ENCODE peak calls at places on chromosomes 3 and 15, in eight cellular contexts. One of them, this sample, is unnamed.

GRCh38 chr15:29090617-29091466 is 178.8 kb downstream of the NSMCE3 start:
- DNase-seq in upper lobe of right lung: no peak
- DNase-seq in uterus: no peak
- DNase-seq in transverse colon: no peak
- DNase-seq in PC-3: peak
- DNase-seq in RWPE1: peak
- DNase-seq in effector memory CD4-positive, alpha-beta T cell: no peak
- DNase-seq in cardiac muscle cell: peak
- DNase-seq in this sample: no peak

GRCh38 chr3:32238816-32239637 is 547 bp downstream of the CMTM8 start:
- DNase-seq in upper lobe of right lung: peak
- DNase-seq in uterus: no peak
- DNase-seq in transverse colon: peak
- DNase-seq in PC-3: peak
- DNase-seq in RWPE1: peak
- DNase-seq in effector memory CD4-positive, alpha-beta T cell: peak
- DNase-seq in cardiac muscle cell: peak
- DNase-seq in this sample: peak

GRCh38 chr3:169998668-169999131 is 32.1 kb downstream of the SEC62 start:
- DNase-seq in upper lobe of right lung: no peak
- DNase-seq in uterus: no peak
- DNase-seq in transverse colon: no peak
- DNase-seq in PC-3: peak
- DNase-seq in RWPE1: peak
- DNase-seq in effector memory CD4-positive, alpha-beta T cell: no peak
- DNase-seq in cardiac muscle cell: peak
- DNase-seq in this sample: no peak

GRCh38 chr3:53200501-53201189 is 39.6 kb downstream of the PRKCD start:
- DNase-seq in upper lobe of right lung: no peak
- DNase-seq in uterus: no peak
- DNase-seq in transverse colon: no peak
- DNase-seq in PC-3: no peak
- DNase-seq in RWPE1: no peak
- DNase-seq in effector memory CD4-positive, alpha-beta T cell: no peak
- DNase-seq in cardiac muscle cell: no peak
- DNase-seq in this sample: peak

GRCh38 chr15:91413142-91413541 is 313.1 kb downstream of the SV2B start:
- DNase-seq in upper lobe of right lung: no peak
- DNase-seq in uterus: no peak
- DNase-seq in transverse colon: no peak
- DNase-seq in PC-3: no peak
- DNase-seq in RWPE1: no peak
- DNase-seq in effector memory CD4-positive, alpha-beta T cell: no peak
- DNase-seq in cardiac muscle cell: no peak
- DNase-seq in this sample: no peak

GRCh38 chr15:71651750-71652186 is 158.6 kb upstream of the NR2E3 start:
- DNase-seq in upper lobe of right lung: no peak
- DNase-seq in uterus: no peak
- DNase-seq in transverse colon: peak
- DNase-seq in PC-3: peak
- DNase-seq in RWPE1: peak
- DNase-seq in effector memory CD4-positive, alpha-beta T cell: no peak
- DNase-seq in cardiac muscle cell: peak
- DNase-seq in this sample: no peak

GRCh38 chr3:157465741-157466140 is 29.1 kb downstream of the PTX3 start:
- DNase-seq in upper lobe of right lung: no peak
- DNase-seq in uterus: no peak
- DNase-seq in transverse colon: no peak
- DNase-seq in PC-3: no peak
- DNase-seq in RWPE1: no peak
- DNase-seq in effector memory CD4-positive, alpha-beta T cell: no peak
- DNase-seq in cardiac muscle cell: no peak
- DNase-seq in this sample: no peak

GRCh38 chr15:52098328-52098727 is 14.2 kb downstream of the BCL2L10 start:
- DNase-seq in upper lobe of right lung: no peak
- DNase-seq in uterus: no peak
- DNase-seq in transverse colon: no peak
- DNase-seq in PC-3: no peak
- DNase-seq in RWPE1: no peak
- DNase-seq in effector memory CD4-positive, alpha-beta T cell: no peak
- DNase-seq in cardiac muscle cell: peak
- DNase-seq in this sample: no peak

GRCh38 chr3:41572092-41572491 is 372.8 kb downstream of the CTNNB1 start:
- DNase-seq in upper lobe of right lung: no peak
- DNase-seq in uterus: no peak
- DNase-seq in transverse colon: no peak
- DNase-seq in PC-3: no peak
- DNase-seq in RWPE1: no peak
- DNase-seq in effector memory CD4-positive, alpha-beta T cell: no peak
- DNase-seq in cardiac muscle cell: no peak
- DNase-seq in this sample: no peak

GRCh38 chr3:38536686-38537085 is 40.5 kb downstream of the EXOG start:
- DNase-seq in upper lobe of right lung: no peak
- DNase-seq in uterus: no peak
- DNase-seq in transverse colon: no peak
- DNase-seq in PC-3: no peak
- DNase-seq in RWPE1: no peak
- DNase-seq in effector memory CD4-positive, alpha-beta T cell: no peak
- DNase-seq in cardiac muscle cell: no peak
- DNase-seq in this sample: no peak

GRCh38 chr3:189566550-189566949 is 64.6 kb upstream of the TP63 start:
- DNase-seq in upper lobe of right lung: no peak
- DNase-seq in uterus: no peak
- DNase-seq in transverse colon: no peak
- DNase-seq in PC-3: no peak
- DNase-seq in RWPE1: no peak
- DNase-seq in effector memory CD4-positive, alpha-beta T cell: no peak
- DNase-seq in cardiac muscle cell: no peak
- DNase-seq in this sample: no peak

GRCh38 chr15:49060710-49061483 is 14.7 kb upstream of the SECISBP2L start:
- DNase-seq in upper lobe of right lung: no peak
- DNase-seq in uterus: no peak
- DNase-seq in transverse colon: no peak
- DNase-seq in PC-3: no peak
- DNase-seq in RWPE1: no peak
- DNase-seq in effector memory CD4-positive, alpha-beta T cell: no peak
- DNase-seq in cardiac muscle cell: peak
- DNase-seq in this sample: no peak

GRCh38 chr3:16890605-16891333 is 6.0 kb downstream of the PLCL2 start:
- DNase-seq in upper lobe of right lung: no peak
- DNase-seq in uterus: no peak
- DNase-seq in transverse colon: no peak
- DNase-seq in PC-3: peak
- DNase-seq in RWPE1: no peak
- DNase-seq in effector memory CD4-positive, alpha-beta T cell: no peak
- DNase-seq in cardiac muscle cell: no peak
- DNase-seq in this sample: no peak

GRCh38 chr3:141021261-141021660 is 29.9 kb upstream of the SPSB4 start:
- DNase-seq in upper lobe of right lung: no peak
- DNase-seq in uterus: no peak
- DNase-seq in transverse colon: no peak
- DNase-seq in PC-3: no peak
- DNase-seq in RWPE1: no peak
- DNase-seq in effector memory CD4-positive, alpha-beta T cell: no peak
- DNase-seq in cardiac muscle cell: no peak
- DNase-seq in this sample: no peak

GRCh38 chr3:12060139-12060831 is 56.1 kb downstream of the SYN2 start:
- DNase-seq in upper lobe of right lung: no peak
- DNase-seq in uterus: no peak
- DNase-seq in transverse colon: no peak
- DNase-seq in PC-3: no peak
- DNase-seq in RWPE1: no peak
- DNase-seq in effector memory CD4-positive, alpha-beta T cell: no peak
- DNase-seq in cardiac muscle cell: no peak
- DNase-seq in this sample: no peak

GRCh38 chr3:46812237-46812791 is 50.9 kb downstream of the MYL3 start:
- DNase-seq in upper lobe of right lung: peak
- DNase-seq in uterus: peak
- DNase-seq in transverse colon: peak
- DNase-seq in PC-3: no peak
- DNase-seq in RWPE1: peak
- DNase-seq in effector memory CD4-positive, alpha-beta T cell: peak
- DNase-seq in cardiac muscle cell: peak
- DNase-seq in this sample: peak

GRCh38 chr3:169665264-169666078 is 2.0 kb upstream of the MECOM start:
- DNase-seq in upper lobe of right lung: no peak
- DNase-seq in uterus: no peak
- DNase-seq in transverse colon: no peak
- DNase-seq in PC-3: no peak
- DNase-seq in RWPE1: no peak
- DNase-seq in effector memory CD4-positive, alpha-beta T cell: no peak
- DNase-seq in cardiac muscle cell: no peak
- DNase-seq in this sample: no peak

GRCh38 chr3:196323723-196324122 is 5.7 kb upstream of the DYNLT2B start:
- DNase-seq in upper lobe of right lung: no peak
- DNase-seq in uterus: no peak
- DNase-seq in transverse colon: no peak
- DNase-seq in PC-3: no peak
- DNase-seq in RWPE1: no peak
- DNase-seq in effector memory CD4-positive, alpha-beta T cell: no peak
- DNase-seq in cardiac muscle cell: peak
- DNase-seq in this sample: peak

GRCh38 chr15:26132786-26133185 is 269.7 kb upstream of the ATP10A start:
- DNase-seq in upper lobe of right lung: no peak
- DNase-seq in uterus: no peak
- DNase-seq in transverse colon: no peak
- DNase-seq in PC-3: no peak
- DNase-seq in RWPE1: no peak
- DNase-seq in effector memory CD4-positive, alpha-beta T cell: no peak
- DNase-seq in cardiac muscle cell: no peak
- DNase-seq in this sample: no peak

GRCh38 chr3:137812018-137812417 is 47.9 kb downstream of the SOX14 start:
- DNase-seq in upper lobe of right lung: no peak
- DNase-seq in uterus: no peak
- DNase-seq in transverse colon: no peak
- DNase-seq in PC-3: no peak
- DNase-seq in RWPE1: no peak
- DNase-seq in effector memory CD4-positive, alpha-beta T cell: no peak
- DNase-seq in cardiac muscle cell: no peak
- DNase-seq in this sample: no peak
- H3K27ac ChIP-seq in upper lobe of right lung: no peak
- H3K27ac ChIP-seq in uterus: no peak
- H3K27ac ChIP-seq in transverse colon: no peak
- H3K27ac ChIP-seq in PC-3: no peak
- H3K27ac ChIP-seq in RWPE1: no peak
- H3K27ac ChIP-seq in effector memory CD4-positive, alpha-beta T cell: no peak
- H3K27ac ChIP-seq in cardiac muscle cell: no peak
- H3K27ac ChIP-seq in this sample: no peak

DNA sequence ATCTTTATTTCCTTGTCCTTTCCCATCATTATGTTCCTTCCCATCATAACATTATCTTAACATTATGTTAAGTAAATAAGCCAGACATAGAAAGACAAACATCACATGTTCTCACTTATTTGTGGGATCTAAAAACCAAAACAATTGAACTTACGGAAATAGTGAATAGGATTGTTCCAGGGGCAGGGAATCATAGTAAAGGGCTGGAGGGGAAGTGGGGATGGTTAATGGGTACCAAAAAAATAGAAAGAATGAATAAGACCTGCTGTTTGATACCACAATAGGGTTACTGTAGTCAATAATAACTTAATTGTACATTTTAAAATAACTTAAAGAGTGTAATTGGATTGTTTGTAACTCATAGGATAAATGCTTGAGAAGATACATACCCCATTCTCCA is 36.7 kb upstream of the MBNL1 start:
- DNase-seq in upper lobe of right lung: no peak
- DNase-seq in uterus: no peak
- DNase-seq in transverse colon: no peak
- DNase-seq in PC-3: no peak
- DNase-seq in RWPE1: no peak
- DNase-seq in effector memory CD4-positive, alpha-beta T cell: no peak
- DNase-seq in cardiac muscle cell: no peak
- DNase-seq in this sample: no peak
- H3K27ac ChIP-seq in upper lobe of right lung: no peak
- H3K27ac ChIP-seq in uterus: no peak
- H3K27ac ChIP-seq in transverse colon: no peak
- H3K27ac ChIP-seq in PC-3: no peak
- H3K27ac ChIP-seq in RWPE1: no peak
- H3K27ac ChIP-seq in effector memory CD4-positive, alpha-beta T cell: no peak
- H3K27ac ChIP-seq in cardiac muscle cell: no peak
- H3K27ac ChIP-seq in this sample: no peak

GRCh38 chr3:42802876-42803799 is 1.2 kb downstream of the HIGD1A start:
- DNase-seq in upper lobe of right lung: no peak
- DNase-seq in uterus: no peak
- DNase-seq in transverse colon: no peak
- DNase-seq in PC-3: peak
- DNase-seq in RWPE1: peak
- DNase-seq in effector memory CD4-positive, alpha-beta T cell: no peak
- DNase-seq in cardiac muscle cell: no peak
- DNase-seq in this sample: no peak

GRCh38 chr3:42799376-42799775 is 4.9 kb downstream of the HIGD1A start:
- DNase-seq in upper lobe of right lung: no peak
- DNase-seq in uterus: no peak
- DNase-seq in transverse colon: no peak
- DNase-seq in PC-3: no peak
- DNase-seq in RWPE1: no peak
- DNase-seq in effector memory CD4-positive, alpha-beta T cell: no peak
- DNase-seq in cardiac muscle cell: no peak
- DNase-seq in this sample: no peak

GRCh38 chr3:42803800-42804112 is 534 bp downstream of the HIGD1A start:
- DNase-seq in upper lobe of right lung: peak
- DNase-seq in uterus: no peak
- DNase-seq in transverse colon: peak
- DNase-seq in PC-3: no peak
- DNase-seq in RWPE1: peak
- DNase-seq in effector memory CD4-positive, alpha-beta T cell: no peak
- DNase-seq in cardiac muscle cell: peak
- DNase-seq in this sample: peak

GRCh38 chr3:42801048-42801620 is 3.2 kb downstream of the HIGD1A start:
- DNase-seq in upper lobe of right lung: no peak
- DNase-seq in uterus: no peak
- DNase-seq in transverse colon: no peak
- DNase-seq in PC-3: no peak
- DNase-seq in RWPE1: no peak
- DNase-seq in effector memory CD4-positive, alpha-beta T cell: no peak
- DNase-seq in cardiac muscle cell: no peak
- DNase-seq in this sample: no peak

DNA sequence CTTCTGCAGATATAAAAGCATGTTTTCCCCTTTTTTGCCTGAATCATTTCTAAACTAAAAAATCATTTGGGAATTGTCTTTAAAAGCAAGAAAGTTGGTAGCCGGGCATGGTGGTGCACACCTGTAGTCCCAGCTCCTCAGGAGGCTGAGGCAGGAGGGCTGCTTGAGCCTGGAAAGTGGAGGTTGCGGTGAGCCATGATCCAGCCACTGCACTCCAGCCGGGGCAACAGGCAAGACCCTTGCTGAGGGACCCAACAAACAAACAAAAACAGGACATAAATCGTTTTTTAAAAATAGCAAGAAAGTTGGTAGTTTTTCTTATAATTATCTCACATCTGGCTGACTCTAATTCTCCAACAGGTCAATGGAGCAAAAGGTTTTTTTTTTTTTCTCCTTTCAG is 2.5 kb downstream of the HIGD1A start:
- DNase-seq in upper lobe of right lung: no peak
- DNase-seq in uterus: no peak
- DNase-seq in transverse colon: no peak
- DNase-seq in PC-3: no peak
- DNase-seq in RWPE1: no peak
- DNase-seq in effector memory CD4-positive, alpha-beta T cell: no peak
- DNase-seq in cardiac muscle cell: no peak
- DNase-seq in this sample: no peak
- H3K27ac ChIP-seq in upper lobe of right lung: no peak
- H3K27ac ChIP-seq in uterus: peak
- H3K27ac ChIP-seq in transverse colon: peak
- H3K27ac ChIP-seq in PC-3: no peak
- H3K27ac ChIP-seq in RWPE1: no peak
- H3K27ac ChIP-seq in effector memory CD4-positive, alpha-beta T cell: no peak
- H3K27ac ChIP-seq in cardiac muscle cell: peak
- H3K27ac ChIP-seq in this sample: peak

GRCh38 chr3:146139586-146140110 is 21.3 kb downstream of the PLOD2 start:
- DNase-seq in upper lobe of right lung: no peak
- DNase-seq in uterus: no peak
- DNase-seq in transverse colon: no peak
- DNase-seq in PC-3: no peak
- DNase-seq in RWPE1: no peak
- DNase-seq in effector memory CD4-positive, alpha-beta T cell: no peak
- DNase-seq in cardiac muscle cell: no peak
- DNase-seq in this sample: no peak
- H3K27ac ChIP-seq in upper lobe of right lung: no peak
- H3K27ac ChIP-seq in uterus: peak
- H3K27ac ChIP-seq in transverse colon: peak
- H3K27ac ChIP-seq in PC-3: no peak
- H3K27ac ChIP-seq in RWPE1: no peak
- H3K27ac ChIP-seq in effector memory CD4-positive, alpha-beta T cell: no peak
- H3K27ac ChIP-seq in cardiac muscle cell: peak
- H3K27ac ChIP-seq in this sample: no peak

This sample was measured in right cardiac atrium.